ENCODE peak calls at places on chromosome 3, in four cellular contexts. One of them, this sample, is unnamed.

GRCh38 chr3:115518100-115518852 is 105.0 kb upstream of the GAP43 start:
- DNase-seq in HepG2: no peak
- DNase-seq in H1: no peak
- DNase-seq in K562: no peak
- DNase-seq in this sample: no peak

GRCh38 chr3:37526511-37526910 is 335.2 kb upstream of the CTDSPL start:
- DNase-seq in HepG2: no peak
- DNase-seq in H1: no peak
- DNase-seq in K562: no peak
- DNase-seq in this sample: no peak

GRCh38 chr3:182631183-182632076 is 161.9 kb upstream of the ATP11B start:
- DNase-seq in HepG2: no peak
- DNase-seq in H1: no peak
- DNase-seq in K562: no peak
- DNase-seq in this sample: no peak

GRCh38 chr3:194740859-194741486 is 55.3 kb downstream of the FAM43A start:
- DNase-seq in HepG2: peak
- DNase-seq in H1: no peak
- DNase-seq in K562: no peak
- DNase-seq in this sample: peak

GRCh38 chr3:17059966-17060560 is 175.3 kb downstream of the PLCL2 start:
- DNase-seq in HepG2: no peak
- DNase-seq in H1: no peak
- DNase-seq in K562: no peak
- DNase-seq in this sample: no peak

GRCh38 chr3:109337393-109337792 is at the start of gene DPPA4:
- DNase-seq in HepG2: no peak
- DNase-seq in H1: no peak
- DNase-seq in K562: no peak
- DNase-seq in this sample: no peak

GRCh38 chr3:117455782-117456181 is 746.2 kb downstream of the TUSC7 start:
- DNase-seq in HepG2: no peak
- DNase-seq in H1: no peak
- DNase-seq in K562: no peak
- DNase-seq in this sample: no peak

GRCh38 chr3:197750396-197750831 is 731 bp downstream of the FYTTD1 start:
- DNase-seq in HepG2: no peak
- DNase-seq in H1: no peak
- DNase-seq in K562: peak
- DNase-seq in this sample: peak

GRCh38 chr3:23959147-23959900 is 14.2 kb downstream of the NR1D2 start:
- DNase-seq in HepG2: peak
- DNase-seq in H1: no peak
- DNase-seq in K562: no peak
- DNase-seq in this sample: peak
- TF ChIP-seq CHD2 in HepG2: no peak
- TF ChIP-seq CHD2 in H1: no peak
- TF ChIP-seq CHD2 in K562: no peak
- TF ChIP-seq CHD2 in this sample: no peak

GRCh38 chr3:119582178-119582577 is 2.9 kb downstream of the ADPRH start:
- DNase-seq in HepG2: no peak
- DNase-seq in H1: no peak
- DNase-seq in K562: no peak
- DNase-seq in this sample: no peak
- TF ChIP-seq MAFK in HepG2: no peak
- TF ChIP-seq MAFK in H1: no peak
- TF ChIP-seq MAFK in K562: no peak
- TF ChIP-seq MAFK in this sample: no peak

GRCh38 chr3:67064105-67064504 is 66.0 kb downstream of the KBTBD8 start:
- DNase-seq in HepG2: no peak
- DNase-seq in H1: no peak
- DNase-seq in K562: no peak
- DNase-seq in this sample: no peak

DNA sequence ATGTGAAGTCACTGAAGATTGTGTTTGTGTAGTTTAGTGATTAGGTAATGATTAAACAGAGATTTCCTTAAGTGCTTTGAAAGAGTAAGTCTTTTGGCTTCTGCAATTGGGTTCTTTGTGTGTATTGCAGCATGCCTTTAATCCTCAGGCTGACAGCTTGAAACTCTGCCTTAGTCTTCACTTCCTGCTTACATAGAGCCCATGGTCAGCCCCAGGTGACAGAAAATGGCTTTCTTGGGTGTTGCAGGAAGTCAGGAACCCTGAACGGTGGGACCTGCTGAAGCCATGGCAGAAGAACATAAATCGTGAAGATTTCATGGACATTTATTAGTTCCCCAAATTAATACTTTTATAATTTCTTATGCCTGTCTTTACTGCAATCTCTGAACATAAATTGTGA is 61.3 kb downstream of the KBTBD8 start:
- DNase-seq in HepG2: no peak
- DNase-seq in H1: no peak
- DNase-seq in K562: no peak
- DNase-seq in this sample: no peak
- TF ChIP-seq JUN in HepG2: no peak
- TF ChIP-seq JUN in H1: no peak
- TF ChIP-seq JUN in K562: no peak
- TF ChIP-seq JUN in this sample: no peak

GRCh38 chr3:69921651-69922050 is 77.9 kb upstream of the SAMMSON start:
- DNase-seq in HepG2: no peak
- DNase-seq in H1: no peak
- DNase-seq in K562: no peak
- DNase-seq in this sample: no peak
- TF ChIP-seq CHD2 in HepG2: no peak
- TF ChIP-seq CHD2 in H1: no peak
- TF ChIP-seq CHD2 in K562: no peak
- TF ChIP-seq CHD2 in this sample: no peak

DNA sequence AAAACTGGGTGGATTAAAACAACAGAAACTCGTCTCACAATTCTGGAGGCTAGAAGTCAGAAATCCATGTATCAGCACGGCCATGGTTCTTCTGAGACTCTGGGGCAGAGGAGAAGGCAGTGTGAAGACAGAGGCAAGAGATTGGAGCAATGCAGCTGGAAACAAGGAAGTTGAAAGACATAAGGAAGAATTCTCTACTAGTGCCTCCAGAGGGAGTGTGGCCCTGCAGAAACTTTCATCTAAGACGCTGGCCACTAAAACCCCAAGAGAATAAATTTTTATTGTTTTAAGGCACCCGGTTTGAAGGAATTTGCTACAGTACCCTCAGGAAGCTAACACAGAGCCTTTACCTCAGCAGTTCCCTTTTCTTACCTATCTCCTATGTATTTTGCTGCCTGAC is 1012.2 kb upstream of the CADM2 start:
- DNase-seq in HepG2: no peak
- DNase-seq in H1: no peak
- DNase-seq in K562: no peak
- DNase-seq in this sample: peak
- TF ChIP-seq MAFK in HepG2: no peak
- TF ChIP-seq MAFK in H1: no peak
- TF ChIP-seq MAFK in K562: no peak
- TF ChIP-seq MAFK in this sample: no peak

DNA sequence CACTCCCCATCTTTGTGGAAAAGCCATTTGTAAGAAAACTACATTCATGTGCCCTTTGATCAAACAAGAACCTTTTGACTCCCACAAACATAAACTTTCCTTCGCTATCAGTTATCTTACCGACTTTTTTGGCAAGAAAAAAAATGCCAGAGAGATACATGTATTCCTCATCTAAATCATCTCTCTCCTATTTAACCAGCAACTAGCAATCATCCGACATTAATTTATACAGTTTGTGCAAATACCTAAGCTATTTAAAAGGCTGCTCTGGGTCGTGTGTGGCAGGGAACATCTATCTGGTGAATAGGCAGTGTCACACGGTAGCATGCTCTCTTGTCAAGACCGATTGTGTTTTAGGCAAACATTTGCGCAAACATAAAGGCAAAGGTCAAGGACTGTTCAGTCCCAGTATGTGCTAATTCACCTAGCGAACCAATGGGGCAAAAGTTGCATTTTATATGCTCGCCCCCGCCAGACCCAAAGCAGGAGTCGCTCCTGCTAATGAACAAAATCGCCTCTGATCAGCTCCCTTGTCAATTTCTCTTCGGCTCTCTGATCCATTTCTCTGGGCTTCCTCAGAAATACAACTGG is 37.7 kb downstream of the ZIC4 start:
- DNase-seq in HepG2: peak
- DNase-seq in H1: no peak
- DNase-seq in K562: no peak
- DNase-seq in this sample: no peak
- TF ChIP-seq JUN in HepG2: no peak
- TF ChIP-seq JUN in H1: no peak
- TF ChIP-seq JUN in K562: no peak
- TF ChIP-seq JUN in this sample: no peak

GRCh38 chr3:31106204-31106603 is 211.7 kb upstream of the GADL1 start:
- DNase-seq in HepG2: peak
- DNase-seq in H1: no peak
- DNase-seq in K562: no peak
- DNase-seq in this sample: no peak

GRCh38 chr3:31103623-31104180 is 209.2 kb upstream of the GADL1 start:
- DNase-seq in HepG2: no peak
- DNase-seq in H1: no peak
- DNase-seq in K562: no peak
- DNase-seq in this sample: no peak

GRCh38 chr3:31105011-31105410 is 210.6 kb upstream of the GADL1 start:
- DNase-seq in HepG2: no peak
- DNase-seq in H1: no peak
- DNase-seq in K562: no peak
- DNase-seq in this sample: no peak

GRCh38 chr3:31106912-31107311 is 212.5 kb upstream of the GADL1 start:
- DNase-seq in HepG2: no peak
- DNase-seq in H1: no peak
- DNase-seq in K562: no peak
- DNase-seq in this sample: no peak

DNA sequence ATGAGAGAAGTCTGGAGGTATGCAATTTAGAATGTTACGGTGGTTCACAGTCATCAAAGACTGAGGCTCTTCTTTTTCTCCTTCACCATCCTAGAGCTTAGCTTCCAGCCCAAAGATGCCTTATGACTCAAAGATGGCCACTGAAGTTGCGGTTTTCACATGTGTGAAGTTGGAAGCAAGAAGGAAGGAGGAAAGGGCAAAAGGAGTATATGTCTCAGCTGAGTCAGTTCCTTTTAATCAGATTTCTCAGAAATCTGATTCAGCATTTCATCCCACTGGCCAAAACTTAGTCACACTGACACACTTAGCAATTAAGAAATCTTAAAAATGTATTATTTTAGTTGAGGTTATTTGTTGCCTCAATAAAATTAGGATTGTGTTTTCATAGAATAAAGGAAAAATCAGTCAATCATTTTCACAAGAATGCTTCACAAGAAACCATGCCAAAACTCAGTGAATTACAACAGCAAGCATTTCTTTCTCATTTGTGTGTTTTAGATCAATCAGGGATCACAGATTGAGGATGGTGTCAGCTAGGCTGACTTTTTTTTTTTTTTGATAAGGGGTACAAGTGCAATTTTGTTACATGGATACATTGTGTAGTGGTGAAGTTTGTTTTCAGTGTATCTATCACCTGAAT is 211.1 kb upstream of the GADL1 start:
- DNase-seq in HepG2: no peak
- DNase-seq in H1: no peak
- DNase-seq in K562: no peak
- DNase-seq in this sample: peak
- TF ChIP-seq CHD2 in HepG2: no peak
- TF ChIP-seq CHD2 in H1: no peak
- TF ChIP-seq CHD2 in K562: no peak
- TF ChIP-seq CHD2 in this sample: no peak

GRCh38 chr3:43153189-43154083 is 47.6 kb upstream of the POMGNT2 start:
- DNase-seq in HepG2: no peak
- DNase-seq in H1: no peak
- DNase-seq in K562: no peak
- DNase-seq in this sample: no peak
- TF ChIP-seq MAFK in HepG2: no peak
- TF ChIP-seq MAFK in H1: no peak
- TF ChIP-seq MAFK in K562: no peak
- TF ChIP-seq MAFK in this sample: no peak

This sample was measured in A549.